ENCODE peak calls at places on chromosomes 7 and 10, in four cellular contexts. B, C, N and H are unnamed samples.

GRCh38 chr10:120420421-120420820 is 36.6 kb upstream of the PLPP4 start:
- DNase-seq in C (no peak), B (no peak), N (no peak), H (no peak)

GRCh38 chr10:17758200-17758599 is 6.2 kb downstream of the TMEM236 start:
- DNase-seq in N (peak; percentile 39), C (no peak), B (no peak), H (no peak)

GRCh38 chr10:99775850-99776249 is 6.6 kb upstream of the ABCC2 start:
- DNase-seq in N (peak; percentile 25), C (peak; percentile 86), B (no peak), H (no peak)

GRCh38 chr10:21146446-21146789 is 249.3 kb upstream of the NEBL start:
- DNase-seq in B (no peak), N (no peak), C (no peak), H (no peak)

GRCh38 chr10:52248697-52249306 is 65.3 kb upstream of the DKK1 start:
- DNase-seq in C (no peak), B (no peak), N (no peak), H (no peak)

GRCh38 chr10:113463777-113464176 is 89.1 kb upstream of the HABP2 start:
- DNase-seq in B (no peak), C (peak; percentile 5), N (no peak), H (no peak)

GRCh38 chr10:58488921-58489320 is 23.8 kb upstream of the BICC1 start:
- DNase-seq in C (no peak), B (no peak), N (no peak), H (no peak)

GRCh38 chr7:27242580-27243339 is at the start of gene EVX1:
- DNase-seq in B (no peak), C (no peak), N (no peak), H (no peak)

GRCh38 chr7:142482899-142483658 is 225.2 kb upstream of the PRSS58 start:
- DNase-seq in C (peak; percentile 7), N (peak; percentile 59), B (no peak), H (peak; percentile 79)

GRCh38 chr10:113045155-113046055 is 95.4 kb downstream of the TCF7L2 start:
- DNase-seq in N (no peak), B (no peak), C (no peak), H (no peak)

GRCh38 chr10:118723467-118723866 is 31.3 kb downstream of the CACUL1 start:
- DNase-seq in N (no peak), B (no peak), C (no peak), H (no peak)

GRCh38 chr10:129521161-129522025 is 54.4 kb downstream of the MGMT start:
- DNase-seq in N (no peak), B (no peak), C (no peak), H (no peak)

GRCh38 chr7:125462615-125463014 is 533.0 kb upstream of the POT1 start:
- DNase-seq in N (no peak), C (no peak), B (no peak), H (no peak)

GRCh38 chr7:107046511-107047259 is 2.2 kb downstream of the PRKAR2B start:
- DNase-seq in C (no peak), N (no peak), B (no peak), H (no peak)

GRCh38 chr7:106050743-106051110 is 61.4 kb downstream of the SYPL1 start:
- DNase-seq in C (no peak), N (no peak), B (no peak), H (no peak)

GRCh38 chr7:116216956-116217570 is 6.7 kb downstream of the TES start:
- DNase-seq in N (no peak), C (no peak), B (no peak), H (no peak)

GRCh38 chr7:143188994-143189393 is 5.8 kb downstream of the TAS2R39 start:
- DNase-seq in N (no peak), B (no peak), C (no peak), H (no peak)

GRCh38 chr10:78348416-78349164 is 314.9 kb downstream of the RPS24 start:
- DNase-seq in C (no peak), B (no peak), N (no peak), H (no peak)

GRCh38 chr7:151453326-151453791 is 13.4 kb upstream of the CRYGN start:
- DNase-seq in B (no peak), N (no peak), C (no peak), H (no peak)

GRCh38 chr10:132960651-132961419 is 18.5 kb upstream of the CFAP46 start:
- DNase-seq in N (no peak), C (no peak), B (no peak), H (no peak)

GRCh38 chr7:78996013-78996412 is 457.5 kb downstream of the MAGI2 start:
- DNase-seq in C (no peak), B (no peak), N (no peak), H (no peak)

GRCh38 chr7:83486957-83487356 is 162.0 kb downstream of the SEMA3E start:
- DNase-seq in B (no peak), N (no peak), C (no peak), H (no peak)

GRCh38 chr10:19347592-19347991 is 299.0 kb downstream of the MALRD1 start:
- DNase-seq in C (peak; percentile 4), N (no peak), B (no peak), H (no peak)

GRCh38 chr10:68223535-68224165 is 8.3 kb downstream of the ATOH7 start:
- DNase-seq in C (peak; percentile 23), N (peak; percentile 16), B (no peak), H (peak; percentile 58)

GRCh38 chr7:72336382-72336886 is 75.7 kb downstream of the CALN1 start:
- DNase-seq in N (no peak), B (no peak), C (no peak), H (peak; percentile 55)

GRCh38 chr10:112307631-112308502 is 24.7 kb downstream of the TECTB start:
- DNase-seq in B (no peak), N (peak; percentile 55), C (peak; percentile 61), H (peak; percentile 79)

GRCh38 chr7:69018200-69018599 is 580.1 kb upstream of the AUTS2 start:
- DNase-seq in N (no peak), B (no peak), C (no peak), H (peak; percentile 72)

GRCh38 chr10:68208424-68209042 is 23.4 kb downstream of the ATOH7 start:
- DNase-seq in C (peak; percentile 72), N (peak; percentile 62), B (peak; percentile 20), H (peak; percentile 82)

GRCh38 chr7:73811760-73812168 is 19.0 kb upstream of the CLDN4 start:
- DNase-seq in C (peak; percentile 54), N (peak; percentile 86), B (no peak), H (peak; percentile 91)

GRCh38 chr10:115606081-115606480 is 512.9 kb downstream of the ATRNL1 start:
- DNase-seq in C (no peak), B (no peak), N (no peak), H (no peak)

GRCh38 chr7:64832136-64832535 is 37.9 kb downstream of the ZNF138 start:
- DNase-seq in N (no peak), B (no peak), C (no peak), H (no peak)

GRCh38 chr7:158262284-158263109 is 325.1 kb downstream of the PTPRN2 start:
- DNase-seq in B (no peak), N (no peak), C (no peak), H (no peak)

DNA sequence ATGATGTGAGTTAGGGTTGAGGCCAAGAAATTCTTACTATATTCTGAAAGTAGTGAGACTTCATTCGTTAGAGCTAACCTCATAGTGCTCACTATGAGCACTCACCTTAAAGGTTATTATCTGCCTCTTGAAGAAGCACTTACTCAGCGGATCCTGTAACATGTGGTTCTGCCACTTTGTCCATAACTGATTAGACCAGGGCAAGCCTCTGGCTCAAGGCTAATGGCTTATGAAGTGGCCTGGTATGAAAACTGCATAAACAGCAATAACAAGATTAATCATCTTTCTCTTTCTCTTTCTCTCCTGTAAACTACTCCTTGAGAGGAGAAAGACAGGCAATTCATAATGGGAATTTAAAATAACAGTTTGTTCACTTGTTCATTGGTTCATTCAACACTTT is 82.8 kb downstream of the MAPK8 start:
- DNase-seq in N (peak; percentile 71), C (no peak), B (no peak), H (no peak)
- TF ChIP-seq TCF7 in N (no peak), C (no peak), B (no peak), H (no peak)

DNA sequence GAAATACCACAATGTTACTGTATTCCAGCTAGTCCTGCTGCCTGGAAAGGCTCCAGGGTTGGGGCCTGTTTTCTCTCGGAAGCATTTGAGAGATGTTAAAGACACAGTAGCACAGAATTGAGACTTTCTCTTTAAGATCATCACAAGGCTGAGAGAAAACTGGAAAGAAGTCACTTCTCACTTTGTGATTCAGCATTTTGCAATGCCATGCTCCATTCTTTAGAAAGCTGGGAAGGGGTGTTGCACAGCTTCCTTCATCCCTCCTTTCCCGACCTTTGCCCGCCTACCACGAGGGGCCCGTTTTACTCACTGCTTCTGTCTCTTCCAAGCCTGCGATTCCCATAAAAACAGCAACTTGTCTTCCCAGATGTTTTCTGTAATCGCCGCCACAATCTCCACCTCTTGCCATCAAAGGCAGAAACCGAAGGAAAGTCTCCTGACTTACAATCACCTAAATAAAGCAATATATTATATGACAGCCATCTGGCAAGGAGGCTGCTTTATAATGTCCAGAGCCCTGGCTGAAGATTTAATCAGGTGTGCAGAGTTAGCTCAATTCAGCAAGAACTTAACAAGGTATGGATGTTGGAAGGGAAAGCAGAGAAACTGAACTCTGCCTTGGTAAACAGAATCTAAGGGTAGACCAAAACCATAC is 18.9 kb downstream of the NOD1 start:
- DNase-seq in N (no peak), C (peak; percentile 45), B (no peak), H (no peak)
- TF ChIP-seq ATF2 in N (no peak), C (no peak), B (no peak), H (no peak)

DNA sequence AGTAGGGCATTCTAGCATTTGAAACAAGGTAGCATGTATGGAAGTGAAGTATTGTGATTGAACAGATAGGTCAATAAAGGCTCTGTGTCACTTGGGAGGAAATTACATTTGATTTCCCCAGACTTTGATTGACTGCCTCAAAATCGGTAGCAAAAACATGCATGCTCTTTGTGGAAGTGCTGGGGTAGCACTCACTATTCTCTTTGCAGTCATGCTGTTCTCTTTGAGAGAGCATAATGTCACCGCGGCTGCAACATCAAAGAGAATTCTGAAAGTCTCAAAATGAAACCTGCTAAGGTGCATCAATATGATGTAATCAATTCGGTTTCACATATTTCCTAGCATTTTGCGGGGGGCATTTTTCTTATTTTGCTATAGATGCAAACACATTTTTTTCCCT is 64.2 kb downstream of the ARMC3 start:
- DNase-seq in B (no peak), N (no peak), C (no peak), H (no peak)
- TF ChIP-seq TCF7 in B (peak; percentile 91), N (no peak), C (no peak), H (no peak)

GRCh38 chr10:89416465-89416864 is 2.1 kb downstream of the IFIT5 start:
- DNase-seq in B (no peak), N (no peak), C (no peak), H (no peak)
- TF ChIP-seq ATF2 in B (no peak), N (no peak), C (no peak), H (no peak)

GRCh38 chr10:28991326-28991725 is 297.5 kb upstream of the LYZL1 start:
- DNase-seq in B (no peak), N (no peak), C (peak; percentile 30), H (no peak)
- TF ChIP-seq TCF7 in B (no peak), N (no peak), C (no peak), H (no peak)

GRCh38 chr10:75410135-75410787 is 8.7 kb upstream of the ZNF503 start:
- DNase-seq in C (no peak), B (no peak), N (no peak), H (no peak)
- TF ChIP-seq ATF2 in C (no peak), B (no peak), N (no peak), H (no peak)